ENCODE peak calls at places on chromosomes 5 and 9, in six cellular contexts. W is pancreas; P is sciatic nerve; R is stimulated activated naive CD8-positive, alpha-beta T cell treated with anti-CD3 and anti-CD28 coated beads, Interleukin-15, amount 100 ng/mL, for 72 hours; Z is activated T-cell treated with anti-CD3 and anti-CD28 coated beads, Interleukin-2, amount 50 U/mL, for 72 hours; V is natural killer cell. S is an unnamed sample.
A peak's percentile ranks its signal among the peaks of the same experiment; 100 is the strongest.

GRCh38 chr9:119418721-119419120 is 49.5 kb upstream of the BRINP1 start:
- ATAC-seq in R (no peak), V (no peak), P (no peak), W (no peak), Z (no peak), S (peak; percentile 73)

GRCh38 chr9:36135791-36136276 is 699 bp upstream of the GLIPR2 start:
- ATAC-seq in V (no peak), Z (no peak), W (peak; percentile 14), R (no peak), P (no peak), S (peak; percentile 18)

GRCh38 chr9:22046243-22046642 is 37.1 kb upstream of the CDKN2B start:
- ATAC-seq in W (no peak), V (no peak), R (no peak), Z (no peak), P (no peak), S (no peak)

GRCh38 chr9:113222482-113222841 is 1.1 kb downstream of the SLC31A1 start:
- ATAC-seq in R (no peak), V (no peak), W (peak; percentile 14), Z (no peak), P (no peak), S (no peak)

GRCh38 chr5:55622460-55622859 is 87.7 kb upstream of the PLPP1 start:
- ATAC-seq in R (no peak), V (no peak), Z (no peak), W (no peak), P (peak; percentile 65), S (no peak)

GRCh38 chr5:56358703-56359428 is 125.7 kb upstream of the ANKRD55 start:
- ATAC-seq in W (peak; percentile 73), Z (no peak), P (peak; percentile 91), R (no peak), V (no peak), S (no peak)

GRCh38 chr9:21958833-21959232 is 35.4 kb downstream of the CDKN2A start:
- ATAC-seq in P (no peak), Z (peak; percentile 68), W (no peak), V (no peak), R (peak; percentile 67), S (no peak)

GRCh38 chr9:137273616-137274320 is 3.8 kb upstream of the TOR4A start:
- ATAC-seq in V (no peak), R (no peak), P (no peak), Z (no peak), W (no peak), S (peak; percentile 65)

GRCh38 chr5:160054831-160055230 is 45.9 kb downstream of the TTC1 start:
- ATAC-seq in P (no peak), W (no peak), V (no peak), R (no peak), Z (no peak), S (peak; percentile 67)

GRCh38 chr5:93654676-93655075 is 71.7 kb downstream of the NR2F1 start:
- ATAC-seq in R (no peak), Z (no peak), V (no peak), W (no peak), P (no peak), S (no peak)

GRCh38 chr9:135002336-135002735 is 84.6 kb upstream of the FCN1 start:
- ATAC-seq in P (no peak), Z (no peak), V (no peak), R (no peak), W (no peak), S (no peak)

GRCh38 chr9:94819161-94819677 is 92.7 kb downstream of the AOPEP start:
- ATAC-seq in W (no peak), R (no peak), P (peak; percentile 62), V (no peak), Z (no peak), S (peak; percentile 22)

GRCh38 chr5:144582046-144582445 is 411.4 kb downstream of the KCTD16 start:
- ATAC-seq in Z (no peak), W (no peak), V (no peak), P (no peak), R (no peak), S (peak; percentile 70)

GRCh38 chr5:155260798-155261197 is 247.2 kb downstream of the KIF4B start:
- ATAC-seq in R (peak; percentile 42), Z (no peak), W (no peak), V (no peak), P (no peak), S (peak; percentile 77)

GRCh38 chr5:54717459-54717858 is 199.9 kb downstream of the SNX18 start:
- ATAC-seq in R (peak; percentile 61), W (no peak), V (no peak), P (no peak), Z (peak; percentile 70), S (no peak)

GRCh38 chr5:142404046-142404477 is 79.2 kb upstream of the SPRY4 start:
- ATAC-seq in P (no peak), R (no peak), Z (no peak), V (no peak), W (no peak), S (no peak)

GRCh38 chr5:86865396-86865795 is 247.7 kb downstream of the COX7C start:
- ATAC-seq in P (no peak), R (no peak), V (no peak), Z (no peak), W (no peak), S (no peak)

GRCh38 chr9:122107291-122107805 is 14.2 kb upstream of the TTLL11 start:
- ATAC-seq in V (no peak), Z (no peak), W (no peak), P (no peak), R (no peak), S (no peak)

GRCh38 chr9:36151306-36152210 is 15.0 kb downstream of the GLIPR2 start:
- ATAC-seq in W (no peak), Z (peak; percentile 91), R (peak; percentile 93), P (peak; percentile 29), V (peak; percentile 97), S (peak; percentile 64)

GRCh38 chr5:95780597-95780996 is 41.9 kb downstream of the GLRX start:
- ATAC-seq in P (peak; percentile 55), W (no peak), Z (no peak), R (no peak), V (no peak), S (no peak)

GRCh38 chr9:34559616-34560546 is 29.6 kb downstream of the CNTFR start:
- ATAC-seq in W (peak; percentile 40), R (peak; percentile 39), P (peak; percentile 91), V (no peak), Z (peak; percentile 47), S (peak; percentile 62)

GRCh38 chr9:5421163-5421562 is 16.6 kb downstream of the PLGRKT start:
- ATAC-seq in W (no peak), V (no peak), Z (no peak), R (no peak), P (no peak), S (no peak)

GRCh38 chr9:16884952-16885513 is 14.6 kb upstream of the BNC2 start:
- ATAC-seq in P (peak; percentile 88), W (no peak), R (no peak), V (peak; percentile 83), Z (no peak), S (no peak)

GRCh38 chr5:71576241-71576640 is 10.9 kb upstream of the MCCC2 start:
- ATAC-seq in V (no peak), P (no peak), R (no peak), Z (no peak), W (no peak), S (no peak)

GRCh38 chr9:79489241-79490000 is 82.3 kb upstream of the TLE4 start:
- ATAC-seq in R (no peak), P (peak; percentile 96), Z (no peak), V (no peak), W (peak; percentile 85), S (peak; percentile 48)

GRCh38 chr9:127545196-127546124 is 66.6 kb upstream of the STXBP1 start:
- ATAC-seq in R (no peak), W (peak; percentile 81), P (peak; percentile 61), V (no peak), Z (no peak), S (peak; percentile 64)

GRCh38 chr5:151772029-151772867 is 494 bp downstream of the G3BP1 start:
- ATAC-seq in R (peak; percentile 11), W (peak; percentile 23), V (no peak), P (no peak), Z (peak; percentile 7), S (no peak)

S was measured in esophagus mucosa.